ENCODE peak calls at places on chromosomes 2 and 18, in six cellular contexts. D, L, V, H, M and Z are unnamed samples. For H3K4me1 and H3K9me3, the result is how much of the 10 kb centered on the place peaks cover.

GRCh38 chr2:240782221-240782885 is 37.7 kb downstream of the KIF1A start:
- DNase-seq in L (no peak), M (no peak), D (no peak), V (no peak), H (no peak), Z (peak)

GRCh38 chr18:48226401-48226800 is 182.8 kb downstream of the ZBTB7C start:
- DNase-seq in V (peak), D (no peak), H (no peak), L (no peak), M (no peak), Z (no peak)

GRCh38 chr18:7025194-7025593 is 92.4 kb downstream of the LAMA1 start:
- DNase-seq in H (no peak), M (no peak), L (no peak), D (no peak), V (no peak), Z (no peak)

GRCh38 chr2:75287624-75288313 is 88.4 kb upstream of the TACR1 start:
- DNase-seq in M (no peak), D (no peak), L (no peak), V (no peak), H (no peak), Z (no peak)

GRCh38 chr18:78948707-78949106 is 30.9 kb upstream of the SALL3 start:
- DNase-seq in V (no peak), M (no peak), H (no peak), L (no peak), D (no peak), Z (no peak)

GRCh38 chr2:84906900-84907714 is 1.7 kb downstream of the TMSB10 start:
- DNase-seq in L (no peak), M (peak), V (peak), D (peak), H (no peak), Z (peak)

GRCh38 chr18:7273301-7273911 is 42.5 kb downstream of the LRRC30 start:
- DNase-seq in M (peak), D (peak), V (no peak), H (no peak), L (no peak), Z (peak)

GRCh38 chr2:157785866-157786662 is 90.1 kb downstream of the ACVR1 start:
- DNase-seq in M (no peak), V (no peak), D (no peak), L (no peak), H (no peak), Z (no peak)

GRCh38 chr2:174350018-174350417 is 15.3 kb downstream of the SP9 start:
- DNase-seq in H (no peak), L (no peak), V (no peak), D (no peak), M (no peak), Z (no peak)

GRCh38 chr2:174438146-174438886 is 42.8 kb downstream of the SCRN3 start:
- DNase-seq in D (no peak), H (no peak), M (peak), L (no peak), V (no peak), Z (peak)

GRCh38 chr2:65172994-65173790 is 43.3 kb upstream of the RAB1A start:
- DNase-seq in V (no peak), M (no peak), L (no peak), H (no peak), D (no peak), Z (no peak)
- H3K4me1 ChIP-seq in V (under half), M (under half), L (under half), H (under half), D (under half), Z (under half)

DNA sequence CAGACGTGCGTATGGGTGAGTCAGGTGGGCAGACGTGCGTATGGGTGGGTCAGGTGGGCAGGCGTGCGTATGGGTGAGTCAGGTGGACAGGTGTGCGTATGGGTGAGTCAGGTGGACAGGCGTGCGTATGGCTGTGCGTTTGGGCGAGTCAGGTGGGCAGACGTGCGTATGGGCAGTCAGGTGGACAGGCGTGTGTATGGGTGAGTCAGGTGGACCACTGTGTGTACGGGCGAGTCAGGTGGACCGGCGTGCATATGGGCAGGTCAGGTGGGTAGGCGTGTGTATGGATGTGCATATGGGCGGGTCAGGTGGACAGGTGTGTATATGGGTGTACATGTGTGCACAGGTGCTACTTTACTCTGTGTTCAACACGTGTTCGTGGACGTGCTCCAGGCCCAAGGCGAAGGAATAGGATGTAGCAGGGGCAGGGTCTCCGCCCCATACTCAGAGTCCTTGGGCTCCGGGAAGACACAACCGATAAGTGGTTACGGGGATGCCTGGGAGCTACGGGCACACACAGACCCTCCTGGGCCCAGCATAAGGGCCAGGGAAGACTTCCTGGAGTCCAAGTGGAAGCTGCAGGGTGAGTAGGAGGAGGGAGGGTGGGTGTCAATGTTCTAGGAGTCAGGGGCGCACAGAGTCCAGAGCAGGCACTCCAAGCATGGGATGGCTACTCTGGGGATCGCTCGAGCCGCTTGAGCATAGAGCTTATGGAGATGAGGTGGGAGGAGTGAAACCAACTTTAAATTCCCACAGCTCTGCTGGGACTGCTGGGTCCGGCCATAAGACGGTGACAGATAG is 27.1 kb upstream of the KLF11 start:
- DNase-seq in M (no peak), V (no peak), H (no peak), L (no peak), D (no peak), Z (no peak)
- H3K9me3 ChIP-seq in M (under half), V (under half), H (under half), L (under half), D (under half), Z (under half)

GRCh38 chr2:9244985-9245544 is 38.5 kb downstream of the ASAP2 start:
- DNase-seq in L (no peak), V (peak), H (no peak), M (no peak), D (no peak), Z (no peak)
- H3K4me1 ChIP-seq in L (under half), V (half or more), H (half or more), M (under half), D (under half), Z (half or more)

DNA sequence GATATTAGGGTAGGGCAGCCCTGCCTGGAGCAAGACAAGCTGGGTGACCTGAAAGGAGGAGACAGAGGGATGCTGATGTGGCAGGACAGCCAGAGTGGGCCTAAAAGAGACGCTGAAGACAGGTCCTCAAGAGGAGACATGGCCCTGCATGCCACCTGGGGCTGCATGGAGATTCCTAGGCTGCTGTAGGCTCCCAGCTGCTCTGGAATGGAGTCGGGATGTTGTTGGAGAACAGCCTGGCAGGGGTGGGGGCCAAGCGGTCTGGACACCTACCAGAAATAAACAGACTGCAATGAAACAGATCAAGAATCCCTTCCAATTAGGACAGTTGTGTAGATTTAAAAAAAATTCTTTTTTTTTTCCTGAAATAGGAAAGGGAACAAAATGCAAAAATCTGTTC is 97.8 kb upstream of the NPAS2 start:
- DNase-seq in D (no peak), L (no peak), M (no peak), H (no peak), V (no peak), Z (no peak)
- H3K9me3 ChIP-seq in D (under half), L (under half), M (under half), H (under half), V (under half), Z (under half)

DNA sequence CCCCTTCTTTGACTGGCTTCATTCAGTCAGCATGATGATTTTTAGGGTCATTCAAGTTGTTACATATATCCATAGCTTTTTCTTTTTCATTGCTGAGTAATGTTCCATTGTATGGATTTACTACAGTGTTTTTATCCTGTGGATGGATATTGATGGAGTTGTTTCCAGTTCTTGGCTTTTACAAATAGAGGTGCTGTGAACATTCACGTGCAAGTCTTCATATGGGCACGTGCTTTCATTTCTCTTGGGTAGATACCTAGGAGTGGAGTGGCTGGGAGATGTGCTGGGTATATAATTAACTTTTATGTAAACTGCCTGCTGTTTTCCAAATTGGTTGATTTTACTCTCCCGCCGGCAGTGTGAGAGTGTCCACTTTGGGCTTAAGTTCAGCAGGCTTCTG is 16.5 kb downstream of the AGAP1 start:
- DNase-seq in H (no peak), V (no peak), M (no peak), L (no peak), D (no peak), Z (no peak)
- H3K4me1 ChIP-seq in H (under half), V (under half), M (under half), L (under half), D (under half), Z (under half)

DNA sequence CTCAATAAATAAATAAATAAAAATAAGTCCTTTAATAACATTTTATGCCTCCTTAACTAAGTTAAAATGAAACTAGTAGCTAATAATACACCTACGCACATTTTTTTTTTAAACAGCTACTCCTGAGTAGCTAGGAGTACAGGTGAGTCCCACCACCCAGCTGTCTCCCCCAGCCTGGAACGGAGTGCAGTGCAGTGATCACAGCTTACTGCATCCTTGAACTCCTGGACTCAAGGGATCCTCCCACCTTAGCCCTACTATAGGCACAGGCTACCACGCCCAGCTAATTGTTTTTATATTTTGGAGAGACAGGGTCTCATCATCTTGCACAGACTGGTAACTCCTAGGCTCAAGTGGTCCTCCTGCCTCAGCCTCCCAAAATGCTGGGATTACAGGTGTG is 28.4 kb downstream of the YWHAQ start:
- DNase-seq in V (no peak), H (no peak), L (no peak), M (no peak), D (no peak), Z (no peak)
- H3K9me3 ChIP-seq in V (under half), H (under half), L (under half), M (under half), D (under half), Z (under half)

GRCh38 chr18:3261393-3262233 is at the start of gene MYL12B:
- DNase-seq in L (peak), M (peak), V (peak), H (no peak), D (peak), Z (peak)
- H3K4me1 ChIP-seq in L (half or more), M (under half), V (under half), H (under half), D (under half), Z (half or more)

GRCh38 chr2:45614871-45615270 is 3.8 kb upstream of the SRBD1 start:
- DNase-seq in M (peak), D (no peak), H (no peak), L (no peak), V (no peak), Z (no peak)
- H3K9me3 ChIP-seq in M (under half), D (under half), H (under half), L (under half), V (under half), Z (under half)

DNA sequence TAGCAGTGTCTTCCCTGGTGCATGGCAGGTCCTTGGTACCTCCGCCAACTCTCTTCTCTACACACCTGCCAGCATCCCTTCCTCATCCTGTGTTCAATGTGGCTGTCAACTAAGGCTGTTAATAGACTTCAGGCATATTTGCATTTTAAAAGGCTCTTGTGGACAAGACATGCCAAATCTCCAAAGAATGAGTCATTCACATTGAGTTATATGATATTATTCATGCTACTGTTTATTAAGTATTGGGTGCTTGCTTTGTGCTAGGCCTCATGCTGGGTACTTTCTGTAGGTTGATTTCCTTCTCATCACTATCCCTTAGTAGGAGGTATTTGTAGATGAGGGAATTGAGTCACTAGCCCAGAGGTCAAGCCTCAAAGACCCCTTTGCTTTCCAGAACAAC is 5.2 kb downstream of the MYO1B start:
- DNase-seq in M (no peak), D (no peak), H (no peak), L (no peak), V (no peak), Z (no peak)
- H3K4me1 ChIP-seq in M (under half), D (under half), H (under half), L (under half), V (under half), Z (half or more)

DNA sequence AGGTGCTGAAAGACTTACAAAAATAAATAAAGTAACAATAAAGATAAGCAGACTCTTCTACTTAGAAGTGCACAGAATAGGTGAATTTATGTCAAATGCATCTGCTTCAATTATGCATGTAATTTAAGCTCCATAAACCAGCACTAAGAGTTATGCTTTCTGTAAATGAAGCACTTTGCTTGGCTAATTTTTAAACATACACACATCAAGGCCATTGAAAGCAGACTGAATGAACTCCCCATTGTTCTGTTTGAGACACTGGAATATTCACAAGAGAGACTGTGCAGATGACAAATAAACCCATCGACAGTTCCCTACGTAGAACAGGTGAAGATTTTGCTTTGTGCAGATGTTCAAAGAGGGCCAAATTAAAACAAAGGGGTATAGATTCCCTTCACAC is 133.5 kb downstream of the PID1 start:
- DNase-seq in L (no peak), M (no peak), H (no peak), D (no peak), V (no peak), Z (no peak)
- H3K9me3 ChIP-seq in L (under half), M (under half), H (under half), D (under half), V (under half), Z (under half)